ENCODE peak calls at places on chromosomes 2 and 18, in ten cellular contexts. X is RWPE2; F is amygdala; W is GM03348; H is DMS53; N is fibroblast of the conjunctiva; D is effector CD8-positive, alpha-beta T cell; B is NCI-H345; K is hepatic stellate cell; E is ELR. Z is an unnamed sample.

GRCh38 chr18:77482190-77482928 is 232.7 kb downstream of the GALR1 start:
- DNase-seq in X (no peak), F (no peak), W (no peak), H (peak), N (no peak), D (no peak), B (no peak), K (no peak), E (no peak), Z (no peak)

GRCh38 chr2:22788749-22789148 is 596.2 kb upstream of the KLHL29 start:
- DNase-seq in X (no peak), F (no peak), W (no peak), H (no peak), N (no peak), D (no peak), B (no peak), K (no peak), E (no peak), Z (no peak)

GRCh38 chr18:30991397-30991796 is 51.1 kb downstream of the DSC3 start:
- DNase-seq in X (no peak), F (no peak), W (no peak), H (no peak), N (no peak), D (no peak), B (no peak), K (no peak), E (no peak), Z (no peak)

GRCh38 chr18:49001111-49001510 is 50.3 kb upstream of the SMAD7 start:
- DNase-seq in X (no peak), F (no peak), W (no peak), H (no peak), N (no peak), D (no peak), B (no peak), K (no peak), E (no peak), Z (no peak)

GRCh38 chr2:216736326-216736725 is 41.0 kb upstream of the IGFBP5 start:
- DNase-seq in X (no peak), F (no peak), W (no peak), H (no peak), N (no peak), D (no peak), B (no peak), K (no peak), E (no peak), Z (no peak)

GRCh38 chr2:9403924-9404323 is 19.4 kb downstream of the ITGB1BP1 start:
- DNase-seq in X (no peak), F (no peak), W (no peak), H (no peak), N (no peak), D (no peak), B (no peak), K (no peak), E (peak), Z (peak)

GRCh38 chr2:203891474-203891873 is 23.9 kb downstream of the CTLA4 start:
- DNase-seq in X (no peak), F (no peak), W (no peak), H (no peak), N (no peak), D (no peak), B (no peak), K (no peak), E (peak), Z (peak)

GRCh38 chr2:158321264-158321663 is 135.3 kb downstream of the CCDC148 start:
- DNase-seq in X (peak), F (no peak), W (no peak), H (no peak), N (no peak), D (no peak), B (no peak), K (no peak), E (peak), Z (no peak)

GRCh38 chr2:98800330-98801064 is 69.6 kb upstream of the MGAT4A start:
- DNase-seq in X (no peak), F (no peak), W (no peak), H (no peak), N (no peak), D (no peak), B (no peak), K (no peak), E (no peak), Z (no peak)